ENCODE peak calls at places on chromosomes 2 and 18, in ten cellular contexts. One of them, this sample, is unnamed.

GRCh38 chr2:25941042-25941441 is 41.3 kb downstream of the KIF3C start:
- DNase-seq in adrenal gland: no peak
- DNase-seq in lower lobe of right lung: no peak
- DNase-seq in AG04450: no peak
- DNase-seq in heart left ventricle: no peak
- DNase-seq in HCT116: no peak
- DNase-seq in upper lobe of left lung: no peak
- DNase-seq in brain microvascular endothelial cell: no peak
- DNase-seq in dorsolateral prefrontal cortex: no peak
- DNase-seq in prostate gland: no peak
- DNase-seq in this sample: no peak

GRCh38 chr18:42426496-42427015 is 471.5 kb downstream of the PIK3C3 start:
- DNase-seq in AG04450: no peak
- DNase-seq in HCT116: no peak
- DNase-seq in prostate gland: no peak
- DNase-seq in dorsolateral prefrontal cortex: no peak
- DNase-seq in heart left ventricle: no peak
- DNase-seq in upper lobe of left lung: no peak
- DNase-seq in adrenal gland: no peak
- DNase-seq in lower lobe of right lung: no peak
- DNase-seq in brain microvascular endothelial cell: no peak
- DNase-seq in this sample: no peak

GRCh38 chr2:46847726-46848421 is 67.7 kb downstream of the MCFD2 start:
- DNase-seq in adrenal gland: peak; percentile 31
- DNase-seq in brain microvascular endothelial cell: peak; percentile 29
- DNase-seq in AG04450: no peak
- DNase-seq in lower lobe of right lung: no peak
- DNase-seq in upper lobe of left lung: no peak
- DNase-seq in heart left ventricle: no peak
- DNase-seq in prostate gland: no peak
- DNase-seq in dorsolateral prefrontal cortex: no peak
- DNase-seq in HCT116: no peak
- DNase-seq in this sample: no peak

GRCh38 chr2:64876137-64876647 is 113.0 kb upstream of the SLC1A4 start:
- DNase-seq in lower lobe of right lung: no peak
- DNase-seq in upper lobe of left lung: no peak
- DNase-seq in HCT116: peak; percentile 34
- DNase-seq in prostate gland: no peak
- DNase-seq in AG04450: no peak
- DNase-seq in dorsolateral prefrontal cortex: no peak
- DNase-seq in brain microvascular endothelial cell: peak; percentile 50
- DNase-seq in adrenal gland: no peak
- DNase-seq in heart left ventricle: peak; percentile 69
- DNase-seq in this sample: no peak

GRCh38 chr2:72157871-72158771 is 10.5 kb upstream of the CYP26B1 start:
- DNase-seq in adrenal gland: no peak
- DNase-seq in prostate gland: no peak
- DNase-seq in AG04450: no peak
- DNase-seq in HCT116: no peak
- DNase-seq in brain microvascular endothelial cell: no peak
- DNase-seq in lower lobe of right lung: no peak
- DNase-seq in upper lobe of left lung: no peak
- DNase-seq in dorsolateral prefrontal cortex: no peak
- DNase-seq in heart left ventricle: no peak
- DNase-seq in this sample: no peak

GRCh38 chr2:125681576-125681975 is 974.4 kb upstream of the GYPC start:
- DNase-seq in lower lobe of right lung: no peak
- DNase-seq in dorsolateral prefrontal cortex: no peak
- DNase-seq in heart left ventricle: no peak
- DNase-seq in HCT116: no peak
- DNase-seq in prostate gland: no peak
- DNase-seq in AG04450: no peak
- DNase-seq in adrenal gland: no peak
- DNase-seq in upper lobe of left lung: no peak
- DNase-seq in brain microvascular endothelial cell: no peak
- DNase-seq in this sample: no peak

GRCh38 chr2:1717129-1717528 is 27.2 kb downstream of the PXDN start:
- DNase-seq in dorsolateral prefrontal cortex: no peak
- DNase-seq in heart left ventricle: peak; percentile 71
- DNase-seq in lower lobe of right lung: peak; percentile 38
- DNase-seq in upper lobe of left lung: no peak
- DNase-seq in adrenal gland: no peak
- DNase-seq in AG04450: no peak
- DNase-seq in prostate gland: peak; percentile 91
- DNase-seq in HCT116: no peak
- DNase-seq in brain microvascular endothelial cell: no peak
- DNase-seq in this sample: no peak

GRCh38 chr2:7037340-7038333 is 120.4 kb downstream of the RNF144A start:
- DNase-seq in prostate gland: peak; percentile 30
- DNase-seq in HCT116: peak; percentile 10
- DNase-seq in adrenal gland: peak; percentile 69
- DNase-seq in heart left ventricle: peak; percentile 53
- DNase-seq in upper lobe of left lung: no peak
- DNase-seq in brain microvascular endothelial cell: peak; percentile 75
- DNase-seq in AG04450: peak; percentile 8
- DNase-seq in lower lobe of right lung: peak; percentile 76
- DNase-seq in dorsolateral prefrontal cortex: peak; percentile 70
- DNase-seq in this sample: peak; percentile 56

GRCh38 chr2:46871976-46872381 is 43.6 kb downstream of the MCFD2 start:
- DNase-seq in upper lobe of left lung: no peak
- DNase-seq in lower lobe of right lung: peak; percentile 80
- DNase-seq in prostate gland: no peak
- DNase-seq in AG04450: no peak
- DNase-seq in adrenal gland: peak; percentile 15
- DNase-seq in brain microvascular endothelial cell: no peak
- DNase-seq in HCT116: no peak
- DNase-seq in dorsolateral prefrontal cortex: no peak
- DNase-seq in heart left ventricle: no peak
- DNase-seq in this sample: no peak

GRCh38 chr2:122078451-122078850 is 323.0 kb downstream of the TSN start:
- DNase-seq in brain microvascular endothelial cell: no peak
- DNase-seq in AG04450: no peak
- DNase-seq in adrenal gland: no peak
- DNase-seq in prostate gland: no peak
- DNase-seq in heart left ventricle: no peak
- DNase-seq in lower lobe of right lung: no peak
- DNase-seq in upper lobe of left lung: no peak
- DNase-seq in HCT116: no peak
- DNase-seq in dorsolateral prefrontal cortex: no peak
- DNase-seq in this sample: no peak

GRCh38 chr2:70143314-70144150 is 47.3 kb downstream of the C2orf42 start:
- DNase-seq in upper lobe of left lung: no peak
- DNase-seq in lower lobe of right lung: peak; percentile 52
- DNase-seq in prostate gland: peak; percentile 65
- DNase-seq in HCT116: peak; percentile 41
- DNase-seq in dorsolateral prefrontal cortex: no peak
- DNase-seq in AG04450: no peak
- DNase-seq in heart left ventricle: peak; percentile 63
- DNase-seq in adrenal gland: peak; percentile 70
- DNase-seq in brain microvascular endothelial cell: peak; percentile 25
- DNase-seq in this sample: peak; percentile 39

GRCh38 chr18:61822879-61823278 is 69.9 kb downstream of the RNF152 start:
- DNase-seq in brain microvascular endothelial cell: no peak
- DNase-seq in heart left ventricle: no peak
- DNase-seq in AG04450: no peak
- DNase-seq in dorsolateral prefrontal cortex: no peak
- DNase-seq in adrenal gland: no peak
- DNase-seq in prostate gland: no peak
- DNase-seq in HCT116: no peak
- DNase-seq in lower lobe of right lung: no peak
- DNase-seq in upper lobe of left lung: no peak
- DNase-seq in this sample: no peak

GRCh38 chr18:11784905-11785304 is 66.3 kb upstream of the CHMP1B start:
- DNase-seq in upper lobe of left lung: no peak
- DNase-seq in lower lobe of right lung: no peak
- DNase-seq in HCT116: no peak
- DNase-seq in adrenal gland: no peak
- DNase-seq in heart left ventricle: no peak
- DNase-seq in brain microvascular endothelial cell: no peak
- DNase-seq in prostate gland: no peak
- DNase-seq in AG04450: no peak
- DNase-seq in dorsolateral prefrontal cortex: no peak
- DNase-seq in this sample: no peak

GRCh38 chr18:32906506-32907214 is 133.8 kb upstream of the KLHL14 start:
- DNase-seq in dorsolateral prefrontal cortex: no peak
- DNase-seq in HCT116: no peak
- DNase-seq in adrenal gland: no peak
- DNase-seq in upper lobe of left lung: no peak
- DNase-seq in AG04450: no peak
- DNase-seq in brain microvascular endothelial cell: no peak
- DNase-seq in heart left ventricle: no peak
- DNase-seq in lower lobe of right lung: no peak
- DNase-seq in prostate gland: no peak
- DNase-seq in this sample: no peak

GRCh38 chr2:100993294-100993693 is 8.8 kb upstream of the RPL31 start:
- DNase-seq in heart left ventricle: no peak
- DNase-seq in HCT116: no peak
- DNase-seq in AG04450: no peak
- DNase-seq in dorsolateral prefrontal cortex: no peak
- DNase-seq in prostate gland: no peak
- DNase-seq in lower lobe of right lung: no peak
- DNase-seq in adrenal gland: no peak
- DNase-seq in upper lobe of left lung: peak; percentile 75
- DNase-seq in brain microvascular endothelial cell: no peak
- DNase-seq in this sample: no peak

GRCh38 chr2:86078801-86079545 is 26.7 kb downstream of the POLR1A start:
- DNase-seq in HCT116: no peak
- DNase-seq in heart left ventricle: no peak
- DNase-seq in upper lobe of left lung: no peak
- DNase-seq in AG04450: no peak
- DNase-seq in prostate gland: peak; percentile 51
- DNase-seq in brain microvascular endothelial cell: peak; percentile 40
- DNase-seq in lower lobe of right lung: no peak
- DNase-seq in adrenal gland: peak; percentile 73
- DNase-seq in dorsolateral prefrontal cortex: no peak
- DNase-seq in this sample: no peak

GRCh38 chr2:37582911-37583310 is 88.5 kb downstream of the CDC42EP3 start:
- DNase-seq in lower lobe of right lung: no peak
- DNase-seq in prostate gland: no peak
- DNase-seq in HCT116: no peak
- DNase-seq in upper lobe of left lung: no peak
- DNase-seq in heart left ventricle: no peak
- DNase-seq in dorsolateral prefrontal cortex: no peak
- DNase-seq in AG04450: no peak
- DNase-seq in adrenal gland: no peak
- DNase-seq in brain microvascular endothelial cell: no peak
- DNase-seq in this sample: no peak

GRCh38 chr2:229825476-229825875 is 96.3 kb downstream of the TRIP12 start:
- DNase-seq in dorsolateral prefrontal cortex: no peak
- DNase-seq in prostate gland: no peak
- DNase-seq in lower lobe of right lung: no peak
- DNase-seq in AG04450: no peak
- DNase-seq in HCT116: no peak
- DNase-seq in heart left ventricle: no peak
- DNase-seq in brain microvascular endothelial cell: no peak
- DNase-seq in adrenal gland: no peak
- DNase-seq in upper lobe of left lung: no peak
- DNase-seq in this sample: no peak
- H3K27ac ChIP-seq in dorsolateral prefrontal cortex: no peak overlapping the region
- H3K27ac ChIP-seq in prostate gland: no peak overlapping the region
- H3K27ac ChIP-seq in lower lobe of right lung: no peak overlapping the region
- H3K27ac ChIP-seq in AG04450: no peak overlapping the region
- H3K27ac ChIP-seq in HCT116: no peak overlapping the region
- H3K27ac ChIP-seq in heart left ventricle: no peak overlapping the region
- H3K27ac ChIP-seq in brain microvascular endothelial cell: no peak overlapping the region
- H3K27ac ChIP-seq in adrenal gland: no peak overlapping the region
- H3K27ac ChIP-seq in upper lobe of left lung: no peak overlapping the region
- H3K27ac ChIP-seq in this sample: no peak overlapping the region

GRCh38 chr2:181672255-181673008 is 7.9 kb downstream of the NEUROD1 start:
- DNase-seq in adrenal gland: no peak
- DNase-seq in lower lobe of right lung: no peak
- DNase-seq in HCT116: no peak
- DNase-seq in dorsolateral prefrontal cortex: no peak
- DNase-seq in upper lobe of left lung: no peak
- DNase-seq in heart left ventricle: no peak
- DNase-seq in prostate gland: no peak
- DNase-seq in brain microvascular endothelial cell: no peak
- DNase-seq in AG04450: no peak
- DNase-seq in this sample: no peak

GRCh38 chr2:181674466-181674865 is 5.9 kb downstream of the NEUROD1 start:
- DNase-seq in heart left ventricle: no peak
- DNase-seq in prostate gland: no peak
- DNase-seq in HCT116: no peak
- DNase-seq in dorsolateral prefrontal cortex: no peak
- DNase-seq in upper lobe of left lung: no peak
- DNase-seq in adrenal gland: no peak
- DNase-seq in lower lobe of right lung: no peak
- DNase-seq in AG04450: no peak
- DNase-seq in brain microvascular endothelial cell: no peak
- DNase-seq in this sample: no peak

GRCh38 chr2:181675241-181675640 is 5.1 kb downstream of the NEUROD1 start:
- DNase-seq in heart left ventricle: no peak
- DNase-seq in lower lobe of right lung: no peak
- DNase-seq in brain microvascular endothelial cell: no peak
- DNase-seq in prostate gland: no peak
- DNase-seq in HCT116: no peak
- DNase-seq in adrenal gland: no peak
- DNase-seq in upper lobe of left lung: no peak
- DNase-seq in AG04450: no peak
- DNase-seq in dorsolateral prefrontal cortex: no peak
- DNase-seq in this sample: no peak

GRCh38 chr2:181670632-181671031 is 9.7 kb downstream of the NEUROD1 start:
- DNase-seq in lower lobe of right lung: no peak
- DNase-seq in HCT116: no peak
- DNase-seq in AG04450: no peak
- DNase-seq in upper lobe of left lung: no peak
- DNase-seq in adrenal gland: no peak
- DNase-seq in dorsolateral prefrontal cortex: no peak
- DNase-seq in prostate gland: no peak
- DNase-seq in heart left ventricle: no peak
- DNase-seq in brain microvascular endothelial cell: no peak
- DNase-seq in this sample: no peak

GRCh38 chr2:181673178-181673577 is 7.1 kb downstream of the NEUROD1 start:
- DNase-seq in dorsolateral prefrontal cortex: no peak
- DNase-seq in upper lobe of left lung: no peak
- DNase-seq in brain microvascular endothelial cell: no peak
- DNase-seq in adrenal gland: no peak
- DNase-seq in AG04450: no peak
- DNase-seq in heart left ventricle: no peak
- DNase-seq in HCT116: no peak
- DNase-seq in prostate gland: no peak
- DNase-seq in lower lobe of right lung: no peak
- DNase-seq in this sample: no peak
- H3K27me3 ChIP-seq in dorsolateral prefrontal cortex: peaks cover 16% of the 10 kb centered on the region
- H3K27me3 ChIP-seq in upper lobe of left lung: no peaks in the 10 kb centered on the region
- H3K27me3 ChIP-seq in brain microvascular endothelial cell: peaks cover 31% of the 10 kb centered on the region
- H3K27me3 ChIP-seq in adrenal gland: peaks cover 9% of the 10 kb centered on the region
- H3K27me3 ChIP-seq in AG04450: peaks cover 6% of the 10 kb centered on the region
- H3K27me3 ChIP-seq in heart left ventricle: peaks cover 9% of the 10 kb centered on the region
- H3K27me3 ChIP-seq in HCT116: no peaks in the 10 kb centered on the region
- H3K27me3 ChIP-seq in prostate gland: peaks cover 2% of the 10 kb centered on the region
- H3K27me3 ChIP-seq in lower lobe of right lung: peaks cover 23% of the 10 kb centered on the region
- H3K27me3 ChIP-seq in this sample: peaks cover 52% of the 10 kb centered on the region

GRCh38 chr2:105125428-105125827 is 87.6 kb downstream of the MRPS9 start:
- DNase-seq in HCT116: peak; percentile 55
- DNase-seq in prostate gland: no peak
- DNase-seq in upper lobe of left lung: no peak
- DNase-seq in AG04450: no peak
- DNase-seq in adrenal gland: no peak
- DNase-seq in brain microvascular endothelial cell: no peak
- DNase-seq in lower lobe of right lung: no peak
- DNase-seq in heart left ventricle: no peak
- DNase-seq in dorsolateral prefrontal cortex: no peak
- DNase-seq in this sample: no peak
- TF ChIP-seq CTCF in HCT116: peak; percentile 57
- TF ChIP-seq CTCF in prostate gland: no peak
- TF ChIP-seq CTCF in upper lobe of left lung: no peak
- TF ChIP-seq CTCF in AG04450: peak; percentile 9
- TF ChIP-seq CTCF in adrenal gland: no peak
- TF ChIP-seq CTCF in brain microvascular endothelial cell: peak; percentile 36
- TF ChIP-seq CTCF in lower lobe of right lung: no peak
- TF ChIP-seq CTCF in heart left ventricle: no peak
- TF ChIP-seq CTCF in dorsolateral prefrontal cortex: no peak
- TF ChIP-seq CTCF in this sample: no peak

GRCh38 chr2:42045956-42046748 is 1.7 kb upstream of the PKDCC start:
- DNase-seq in brain microvascular endothelial cell: no peak
- DNase-seq in dorsolateral prefrontal cortex: no peak
- DNase-seq in upper lobe of left lung: no peak
- DNase-seq in heart left ventricle: no peak
- DNase-seq in prostate gland: no peak
- DNase-seq in adrenal gland: no peak
- DNase-seq in HCT116: no peak
- DNase-seq in AG04450: no peak
- DNase-seq in lower lobe of right lung: no peak
- DNase-seq in this sample: no peak
- H3K27ac ChIP-seq in brain microvascular endothelial cell: no peak overlapping the region
- H3K27ac ChIP-seq in dorsolateral prefrontal cortex: peak overlapping the region; percentile 79
- H3K27ac ChIP-seq in upper lobe of left lung: no peak overlapping the region
- H3K27ac ChIP-seq in heart left ventricle: peak overlapping the region; percentile 25
- H3K27ac ChIP-seq in prostate gland: no peak overlapping the region
- H3K27ac ChIP-seq in adrenal gland: no peak overlapping the region
- H3K27ac ChIP-seq in HCT116: no peak overlapping the region
- H3K27ac ChIP-seq in AG04450: no peak overlapping the region
- H3K27ac ChIP-seq in lower lobe of right lung: peak overlapping the region; percentile 21
- H3K27ac ChIP-seq in this sample: no peak overlapping the region